ENCODE peak calls at places on chromosomes 13 and 19, in six cellular contexts. D, B, N, U, E and Z are unnamed samples.

GRCh38 chr13:24671367-24672117 is 8.7 kb upstream of the ATP12A start:
- DNase-seq in U (peak), N (peak), E (no peak), D (peak), B (peak), Z (peak)

GRCh38 chr19:21084343-21084742 is 2.3 kb downstream of the ZNF714 start:
- DNase-seq in N (no peak), B (no peak), D (no peak), U (no peak), E (peak), Z (peak)

GRCh38 chr19:35533822-35534521 is 716 bp downstream of the GAPDHS start:
- DNase-seq in D (no peak), N (peak), U (no peak), B (no peak), E (no peak), Z (peak)

GRCh38 chr13:99416411-99417121 is 84.7 kb upstream of the TM9SF2 start:
- DNase-seq in D (no peak), B (no peak), N (no peak), U (no peak), E (no peak), Z (no peak)

GRCh38 chr13:102195566-102196462 is 206.0 kb downstream of the FGF14 start:
- DNase-seq in U (peak), D (no peak), E (no peak), N (no peak), B (no peak), Z (no peak)

GRCh38 chr13:64869539-64869938 is 2360.6 kb downstream of the PCDH9 start:
- DNase-seq in U (peak), E (no peak), B (no peak), N (no peak), D (no peak), Z (no peak)

GRCh38 chr13:76884167-76884566 is 2.0 kb downstream of the KCTD12 start:
- DNase-seq in U (peak), D (no peak), N (no peak), B (no peak), E (no peak), Z (peak)

GRCh38 chr13:65999441-65999840 is 1230.7 kb downstream of the PCDH9 start:
- DNase-seq in U (no peak), D (no peak), E (no peak), N (no peak), B (no peak), Z (no peak)

GRCh38 chr19:5031231-5032100 is 62.6 kb downstream of the KDM4B start:
- DNase-seq in D (peak), N (peak), E (peak), U (peak), B (peak), Z (peak)

GRCh38 chr13:100341327-100341726 is 247.3 kb downstream of the GGACT start:
- DNase-seq in D (no peak), B (no peak), E (no peak), U (no peak), N (no peak), Z (no peak)

GRCh38 chr13:83730674-83731073 is 151.6 kb downstream of the SLITRK1 start:
- DNase-seq in N (no peak), E (no peak), B (no peak), U (no peak), D (no peak), Z (no peak)

GRCh38 chr13:63299995-63300394 is 1884.3 kb upstream of the PCDH20 start:
- DNase-seq in D (no peak), B (no peak), N (no peak), E (no peak), U (no peak), Z (no peak)

GRCh38 chr19:20103091-20103501 is 25.3 kb downstream of the ZNF90 start:
- DNase-seq in D (no peak), B (no peak), U (no peak), E (no peak), N (no peak), Z (no peak)

GRCh38 chr13:79060216-79060615 is 345.8 kb downstream of the RBM26 start:
- DNase-seq in D (no peak), N (no peak), E (no peak), U (no peak), B (no peak), Z (no peak)

GRCh38 chr19:5826531-5827341 is 12.8 kb downstream of the FUT6 start:
- DNase-seq in U (no peak), D (no peak), N (peak), B (peak), E (no peak), Z (peak)

GRCh38 chr19:39497850-39498261 is 891 bp upstream of the DLL3 start:
- DNase-seq in D (peak), N (peak), E (no peak), U (peak), B (no peak), Z (peak)

DNA sequence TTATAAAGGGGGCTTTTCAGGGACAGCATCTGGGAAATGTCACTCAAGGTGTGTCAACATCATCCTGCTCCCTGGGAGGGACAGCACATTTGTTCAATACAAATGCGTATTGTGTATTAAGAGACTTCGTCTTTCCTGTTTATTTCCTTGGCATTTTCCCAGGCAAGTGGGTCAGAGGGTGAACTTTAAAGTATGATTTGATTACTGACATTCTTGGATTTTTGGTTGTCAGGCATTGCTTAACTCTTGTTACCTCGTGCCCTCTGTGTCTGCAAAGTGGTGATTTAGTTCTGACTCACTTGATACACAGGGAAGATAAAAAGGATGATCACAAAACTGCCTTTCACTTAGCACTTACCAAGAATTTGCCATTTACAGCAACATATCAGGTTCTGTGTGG is 292.7 kb downstream of the SUCLA2 start:
- DNase-seq in N (no peak), E (no peak), B (no peak), U (no peak), D (no peak), Z (no peak)
- TF ChIP-seq MYC in N (no peak), E (no peak), B (no peak), U (no peak), D (no peak), Z (no peak)

GRCh38 chr19:16542894-16543498 is 759 bp upstream of the CHERP start:
- DNase-seq in U (no peak), N (no peak), E (no peak), D (peak), B (no peak), Z (peak)

GRCh38 chr19:16544468-16545231 is 2.4 kb upstream of the CHERP start:
- DNase-seq in B (no peak), U (no peak), E (no peak), D (no peak), N (no peak), Z (no peak)

GRCh38 chr19:16540948-16541347 is 1.3 kb downstream of the CHERP start:
- DNase-seq in U (no peak), N (peak), B (no peak), D (peak), E (no peak), Z (no peak)

GRCh38 chr19:16542045-16542893 is at the start of gene CHERP:
- DNase-seq in N (peak), U (peak), B (peak), E (peak), D (peak), Z (peak)

GRCh38 chr19:16541526-16542044 is 652 bp downstream of the CHERP start:
- DNase-seq in B (no peak), E (no peak), N (no peak), U (peak), D (peak), Z (no peak)
- TF ChIP-seq MAX in B (no peak), E (no peak), N (no peak), U (no peak), D (no peak), Z (no peak)

GRCh38 chr19:44846455-44847143 is 502 bp downstream of the NECTIN2 start:
- DNase-seq in E (no peak), U (peak), D (no peak), B (no peak), N (no peak), Z (no peak)

GRCh38 chr19:44848036-44848804 is 2.1 kb downstream of the NECTIN2 start:
- DNase-seq in N (no peak), U (peak), E (no peak), B (no peak), D (no peak), Z (no peak)

GRCh38 chr19:44845612-44846454 is at the start of gene NECTIN2:
- DNase-seq in U (peak), D (peak), E (peak), B (peak), N (peak), Z (peak)

GRCh38 chr19:44848805-44849457 is 2.8 kb downstream of the NECTIN2 start:
- DNase-seq in E (no peak), B (no peak), D (peak), N (no peak), U (peak), Z (no peak)

DNA sequence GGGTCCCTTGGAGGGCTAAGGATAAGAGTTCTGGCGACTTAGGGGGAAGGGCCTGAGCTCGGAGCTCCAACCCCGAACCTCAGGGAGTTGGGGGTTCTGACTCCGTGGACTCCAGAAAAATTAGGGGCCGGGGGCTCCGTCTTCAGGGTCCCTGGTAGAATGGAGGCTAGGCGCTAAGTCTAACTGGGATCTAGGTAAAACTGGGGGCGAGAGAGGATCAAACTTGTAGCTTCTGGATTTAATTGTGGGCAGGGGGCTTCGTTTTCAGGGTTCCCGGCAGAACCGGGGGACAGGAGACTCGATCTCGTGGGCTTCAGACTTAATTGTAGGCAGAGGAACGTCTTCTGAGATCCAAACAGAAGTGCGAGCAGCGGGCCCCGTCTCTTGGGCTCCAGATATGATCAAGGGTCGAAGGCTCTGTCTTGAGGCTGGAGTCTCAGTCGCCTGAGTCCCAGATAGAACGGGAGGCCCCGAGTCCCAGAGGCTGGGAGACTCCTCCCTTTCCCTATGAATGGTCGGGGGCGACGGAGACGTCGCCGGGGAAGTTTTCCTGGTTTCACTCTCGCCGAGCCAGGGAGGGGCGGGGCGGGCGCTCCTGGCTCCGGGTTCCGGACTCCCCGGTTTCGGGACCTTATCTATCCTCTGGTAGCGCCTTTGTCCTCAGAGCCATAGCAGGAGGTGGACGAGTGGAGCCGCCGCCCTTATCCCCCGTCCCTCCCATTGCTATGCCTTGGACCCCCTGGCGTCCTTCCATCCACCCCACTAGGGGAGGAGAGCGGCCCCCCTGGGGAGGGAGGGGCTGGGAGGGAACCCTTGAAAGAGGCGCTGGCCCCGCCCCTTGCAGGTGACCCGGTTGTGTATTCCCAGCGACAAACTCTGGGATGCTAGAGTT is 1.3 kb downstream of the NECTIN2 start:
- DNase-seq in U (peak), N (peak), E (no peak), D (peak), B (peak), Z (no peak)
- TF ChIP-seq POLR2A in U (no peak), N (no peak), E (no peak), D (peak), B (peak), Z (no peak)

GRCh38 chr19:7743425-7743841 is 3.9 kb downstream of the CD209 start:
- DNase-seq in E (peak), U (no peak), D (no peak), B (no peak), N (no peak), Z (no peak)
- TF ChIP-seq MYC in E (no peak), U (no peak), D (no peak), B (no peak), N (no peak), Z (no peak)

GRCh38 chr13:34369925-34370324 is 552.0 kb downstream of the RFC3 start:
- DNase-seq in U (no peak), E (no peak), B (no peak), N (no peak), D (no peak), Z (no peak)
- TF ChIP-seq MAX in U (no peak), E (no peak), B (no peak), N (no peak), D (no peak), Z (no peak)

GRCh38 chr19:41239363-41239762 is 20.3 kb downstream of the AXL start:
- DNase-seq in U (no peak), E (no peak), B (no peak), D (no peak), N (no peak), Z (no peak)
- TF ChIP-seq POLR2A in U (no peak), E (no peak), B (peak), D (no peak), N (no peak), Z (no peak)

GRCh38 chr13:114259374-114259773 is 22.0 kb upstream of the UPF3A start:
- DNase-seq in E (no peak), B (no peak), U (no peak), D (no peak), N (no peak), Z (no peak)

GRCh38 chr13:114258589-114258988 is 22.8 kb upstream of the UPF3A start:
- DNase-seq in N (no peak), E (no peak), D (no peak), B (no peak), U (no peak), Z (no peak)

GRCh38 chr13:114260818-114261217 is 20.6 kb upstream of the UPF3A start:
- DNase-seq in E (peak), D (no peak), U (no peak), N (no peak), B (no peak), Z (no peak)

GRCh38 chr13:114261328-114261965 is 20.0 kb upstream of the UPF3A start:
- DNase-seq in E (no peak), D (no peak), U (no peak), B (no peak), N (no peak), Z (no peak)

DNA sequence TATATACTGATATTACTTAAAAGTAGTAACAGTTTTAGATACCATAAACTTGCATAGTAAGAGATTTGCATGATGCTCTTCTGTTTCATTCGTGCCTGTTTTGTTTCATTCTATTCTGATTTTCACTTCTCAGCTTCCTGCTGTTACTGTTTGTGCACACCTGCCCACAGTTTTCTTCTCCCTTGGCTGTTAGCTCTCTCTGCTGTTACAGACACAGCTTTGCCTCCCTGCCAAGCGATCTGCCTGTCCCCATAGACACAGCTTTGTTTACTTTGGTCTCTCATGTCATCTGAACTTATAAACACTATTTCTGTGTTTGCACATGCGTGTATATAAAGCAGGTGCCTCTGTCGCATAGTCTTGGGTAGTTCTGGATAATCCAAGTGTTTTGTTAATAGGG is 21.4 kb upstream of the UPF3A start:
- DNase-seq in N (no peak), B (no peak), E (peak), D (no peak), U (no peak), Z (no peak)
- TF ChIP-seq MYC in N (no peak), B (no peak), E (no peak), D (no peak), U (no peak), Z (no peak)

DNA sequence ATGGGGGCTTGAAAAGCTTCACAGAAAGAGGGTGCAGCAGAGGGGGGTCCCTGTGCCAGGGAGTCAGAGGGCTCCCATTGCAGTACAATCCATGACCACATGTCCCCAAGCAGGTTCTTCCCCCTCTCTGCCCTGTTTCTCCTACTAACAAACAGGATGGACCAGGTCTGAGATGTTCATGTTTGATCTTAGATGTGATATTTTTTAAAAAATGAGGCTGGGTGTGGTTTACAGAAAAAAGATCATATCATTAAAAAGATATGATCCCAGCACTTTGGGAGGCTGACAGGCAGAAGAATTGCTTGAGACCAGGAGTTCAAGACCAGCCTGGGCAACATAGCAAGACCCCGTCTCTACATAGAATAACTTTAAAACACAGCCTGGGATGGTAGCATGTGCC is 9.1 kb downstream of the OR7C2 start:
- DNase-seq in D (no peak), B (no peak), U (no peak), N (no peak), E (no peak), Z (no peak)
- TF ChIP-seq MAX in D (no peak), B (no peak), U (no peak), N (no peak), E (no peak), Z (no peak)

GRCh38 chr19:48625891-48626327 is 6.6 kb downstream of the SPHK2 start:
- DNase-seq in U (no peak), D (no peak), B (no peak), N (no peak), E (no peak), Z (peak)

GRCh38 chr19:48623556-48624066 is 4.3 kb downstream of the SPHK2 start:
- DNase-seq in E (no peak), D (no peak), B (no peak), U (no peak), N (no peak), Z (no peak)

GRCh38 chr19:48627211-48627864 is 8.0 kb downstream of the SPHK2 start:
- DNase-seq in U (no peak), E (no peak), D (no peak), B (no peak), N (peak), Z (peak)

GRCh38 chr19:48624067-48624594 is 4.8 kb downstream of the SPHK2 start:
- DNase-seq in E (peak), B (peak), U (peak), N (peak), D (peak), Z (peak)

GRCh38 chr19:48624791-48625723 is 5.8 kb downstream of the SPHK2 start:
- DNase-seq in N (no peak), U (no peak), D (peak), E (no peak), B (no peak), Z (peak)
- TF ChIP-seq POLR2A in N (peak), U (no peak), D (no peak), E (no peak), B (no peak), Z (no peak)